ENCODE peak calls at places on chromosome 22, in five cellular contexts. Z is activated CD8-positive, alpha-beta memory T cell treated with anti-CD3 and anti-CD28 coated beads for 1 hour; R is IMR-90; Q is stimulated activated CD4-positive, alpha-beta T cell treated with anti-CD3 and anti-CD28 coated beads, Interleukin-4, amount 100 ng/mL, for 1 hour; W is small intestine. B is an unnamed sample.

GRCh38 chr22:40631925-40632324 is 4.6 kb downstream of the MRTFA start:
- DNase-seq in Z (no peak), R (no peak), Q (no peak), W (no peak), B (no peak)

GRCh38 chr22:47282366-47282765 is 519.9 kb downstream of the TBC1D22A start:
- DNase-seq in Z (no peak), R (no peak), Q (no peak), W (no peak), B (no peak)

GRCh38 chr22:31144223-31144622 is 3.9 kb upstream of the PLA2G3 start:
- DNase-seq in Z (no peak), R (peak; percentile 50), Q (no peak), W (peak; percentile 54), B (no peak)

GRCh38 chr22:23044570-23044969 is 25.7 kb upstream of the GNAZ start:
- DNase-seq in Z (no peak), R (no peak), Q (no peak), W (no peak), B (no peak)

GRCh38 chr22:26471522-26471921 is 12.1 kb downstream of the HPS4 start:
- DNase-seq in Z (no peak), R (peak; percentile 83), Q (no peak), W (no peak), B (no peak)

GRCh38 chr22:23054531-23055257 is 15.6 kb upstream of the GNAZ start:
- DNase-seq in Z (no peak), R (no peak), Q (no peak), W (peak; percentile 45), B (no peak)

GRCh38 chr22:21632237-21632895 is at the start of gene CCDC116:
- DNase-seq in Z (no peak), R (no peak), Q (peak; percentile 54), W (no peak), B (no peak)

GRCh38 chr22:17990942-17991341 is 33.4 kb downstream of the MICAL3 start:
- DNase-seq in Z (no peak), R (no peak), Q (no peak), W (no peak), B (no peak)

GRCh38 chr22:49671331-49672012 is 156.2 kb downstream of the BRD1 start:
- DNase-seq in Z (no peak), R (no peak), Q (no peak), W (no peak), B (no peak)

GRCh38 chr22:36052505-36052941 is 23.9 kb upstream of the RBFOX2 start:
- DNase-seq in Z (no peak), R (peak; percentile 57), Q (no peak), W (peak; percentile 31), B (peak; percentile 17)

GRCh38 chr22:37300551-37301017 is 18.3 kb downstream of the CYTH4 start:
- DNase-seq in Z (no peak), R (no peak), Q (peak; percentile 37), W (no peak), B (no peak)

B was measured in prostate gland.